ENCODE peak calls at places on chromosomes 11 and 22, in four cellular contexts. W is effector memory CD4-positive, alpha-beta T cell; F is body of pancreas; B is mesendoderm. Y is an unnamed sample. For H3K4me1, the result is how much of the 10 kb centered on the place peaks cover.

GRCh38 chr22:32325416-32325801 is 32.3 kb upstream of the RFPL3 start:
- DNase-seq in F (no peak), B (no peak), W (no peak), Y (no peak)

GRCh38 chr11:413120-414081 is 1.4 kb downstream of the SIGIRR start:
- DNase-seq in F (peak), W (no peak), B (no peak), Y (no peak)

GRCh38 chr11:122711831-122712378 is 56.4 kb downstream of the UBASH3B start:
- DNase-seq in F (no peak), B (peak), W (no peak), Y (no peak)

GRCh38 chr11:272195-272930 is 5.8 kb upstream of the NLRP6 start:
- DNase-seq in F (no peak), B (no peak), W (no peak), Y (no peak)

GRCh38 chr11:11034476-11034875 is 176.6 kb upstream of the ZBED5 start:
- DNase-seq in W (no peak), F (no peak), B (no peak), Y (no peak)

GRCh38 chr11:10150800-10151199 is 143.2 kb downstream of the SBF2 start:
- DNase-seq in B (no peak), F (no peak), W (no peak), Y (no peak)

GRCh38 chr22:27997538-27997937 is 78.5 kb upstream of the PITPNB start:
- DNase-seq in W (no peak), B (no peak), F (no peak), Y (no peak)

GRCh38 chr11:105456950-105457349 is 152.9 kb upstream of the GRIA4 start:
- DNase-seq in B (peak), F (no peak), W (no peak), Y (no peak)

GRCh38 chr11:69152748-69153446 is 2.8 kb upstream of the SMIM38 start:
- DNase-seq in B (peak), W (no peak), F (peak), Y (no peak)

DNA sequence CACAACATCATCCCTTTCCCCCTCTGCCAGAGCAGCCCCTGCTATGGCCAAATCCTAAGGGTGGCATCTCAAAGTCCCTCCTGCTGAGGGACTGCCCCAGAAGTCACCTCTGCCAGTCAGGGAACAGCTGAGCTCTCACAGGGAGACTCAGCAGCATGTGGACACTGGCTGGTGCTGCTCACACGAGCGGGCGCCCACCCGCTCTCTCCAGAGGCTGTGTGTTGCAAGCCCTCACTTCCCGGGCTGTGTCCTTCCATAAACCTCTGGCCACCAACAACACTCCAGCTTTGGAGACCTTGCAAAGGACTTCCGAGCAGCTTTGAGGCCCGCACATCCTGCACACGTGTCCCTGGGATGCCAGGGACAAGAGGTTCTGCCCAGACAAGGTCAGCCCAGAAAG is 2.8 kb downstream of the IGSF9B start:
- DNase-seq in F (no peak), B (no peak), W (no peak), Y (no peak)
- H3K4me1 ChIP-seq in F (under half), B (under half), W (under half), Y (under half)

GRCh38 chr11:68009391-68010000 is 631 bp upstream of the ALDH3B1 start:
- DNase-seq in F (peak), W (no peak), B (no peak), Y (peak)
- H3K4me3 ChIP-seq in F (no peak), W (no peak), B (no peak), Y (no peak)

GRCh38 chr11:33734441-33735165 is 1.6 kb downstream of the CD59 start:
- DNase-seq in B (no peak), F (peak), W (no peak), Y (no peak)

GRCh38 chr11:33735426-33736147 is 636 bp downstream of the CD59 start:
- DNase-seq in F (peak), B (peak), W (peak), Y (peak)

GRCh38 chr11:33733978-33734377 is 2.2 kb downstream of the CD59 start:
- DNase-seq in F (no peak), B (no peak), W (no peak), Y (no peak)

GRCh38 chr11:33736148-33736809 is at the start of gene CD59:
- DNase-seq in B (peak), W (peak), F (peak), Y (peak)

DNA sequence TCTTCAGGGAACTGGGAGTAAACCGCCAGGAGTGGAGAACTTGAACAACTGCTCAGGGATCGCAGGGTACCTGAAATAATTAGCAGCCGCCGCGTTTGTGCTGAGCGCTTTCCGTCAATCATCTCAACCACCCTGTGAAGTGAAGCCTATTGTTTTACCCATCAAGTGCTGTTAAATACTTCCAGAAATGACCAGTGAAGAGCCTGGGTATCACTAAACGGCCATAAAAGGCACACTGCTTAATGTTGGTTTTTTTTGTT is 1.1 kb downstream of the CD59 start:
- DNase-seq in B (no peak), W (no peak), F (peak), Y (no peak)
- H3K4me1 ChIP-seq in B (under half), W (under half), F (under half), Y (under half)

GRCh38 chr22:45006101-45006872 is 3.5 kb downstream of the PHF21B start:
- DNase-seq in W (no peak), B (peak), F (no peak), Y (no peak)
- H3K4me3 ChIP-seq in W (no peak), B (peak), F (no peak), Y (no peak)

GRCh38 chr11:47177229-47177845 is 658 bp upstream of the ARFGAP2 start:
- DNase-seq in F (peak), B (peak), W (peak), Y (peak)

GRCh38 chr11:47178737-47179654 is 2.3 kb upstream of the ARFGAP2 start:
- DNase-seq in W (no peak), B (no peak), F (no peak), Y (no peak)

GRCh38 chr11:47179655-47179991 is 2.9 kb upstream of the ARFGAP2 start:
- DNase-seq in F (peak), W (no peak), B (peak), Y (no peak)

GRCh38 chr11:47177846-47178245 is 1.2 kb upstream of the ARFGAP2 start:
- DNase-seq in W (no peak), F (no peak), B (no peak), Y (no peak)

DNA sequence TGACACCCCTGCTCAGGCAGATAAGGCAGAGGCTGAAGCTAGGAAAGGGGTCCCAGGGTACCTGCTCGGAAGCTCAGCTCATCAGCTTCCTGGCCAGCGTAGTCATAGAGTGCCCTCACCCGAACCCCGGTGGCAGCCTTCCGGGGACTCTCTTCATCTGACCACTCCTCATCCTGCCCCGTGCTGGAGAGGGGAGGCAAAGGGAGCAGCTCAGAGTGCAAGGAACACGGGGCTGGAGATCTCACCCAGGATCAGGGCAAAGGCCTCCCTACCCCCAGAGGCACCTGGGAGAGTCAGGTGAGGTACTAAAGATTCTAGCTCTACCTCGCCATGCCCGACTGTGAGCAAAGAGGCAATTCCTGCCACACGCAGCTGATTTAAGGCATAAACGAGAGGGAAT is 1.6 kb upstream of the ARFGAP2 start:
- DNase-seq in W (no peak), F (no peak), B (no peak), Y (no peak)
- H3K4me1 ChIP-seq in W (under half), F (under half), B (under half), Y (under half)

DNA sequence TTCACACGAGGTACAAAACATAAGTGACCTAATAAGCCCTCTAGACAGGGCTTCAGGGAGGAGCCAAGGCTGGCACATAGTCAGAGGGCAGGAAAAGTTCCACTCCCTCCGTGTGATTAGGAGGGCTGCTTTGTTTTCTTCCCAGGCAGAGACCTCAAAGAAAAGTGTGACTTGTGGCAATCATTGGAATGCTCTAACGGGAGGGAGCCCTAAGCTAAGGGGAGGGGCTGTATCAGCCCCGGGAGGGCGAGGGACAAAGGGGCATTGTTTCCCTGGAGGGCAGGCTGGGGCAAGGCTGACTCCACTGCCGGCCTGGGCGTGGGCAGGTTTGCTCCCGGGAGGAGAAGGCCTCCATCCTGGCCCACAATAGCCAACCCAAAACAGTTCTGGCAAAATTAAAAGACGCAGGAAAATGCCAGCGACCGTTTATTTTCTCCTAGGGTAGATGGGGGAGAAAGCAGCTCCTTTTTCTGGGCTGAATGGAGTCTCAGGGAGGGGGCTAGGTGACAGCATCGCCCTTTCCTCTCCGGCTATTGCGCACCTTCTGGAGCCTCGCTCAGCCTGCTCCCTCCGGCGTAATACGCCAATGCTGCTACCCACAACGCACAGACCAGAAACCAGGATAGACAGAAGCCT is 60.1 kb downstream of the ENDOD1 start:
- DNase-seq in B (peak), W (no peak), F (peak), Y (peak)
- H3K4me3 ChIP-seq in B (no peak), W (no peak), F (no peak), Y (no peak)

GRCh38 chr22:38973289-38974169 is 8.6 kb upstream of the APOBEC3B start:
- DNase-seq in F (no peak), W (peak), B (peak), Y (no peak)

GRCh38 chr22:38968801-38969200 is 11.4 kb downstream of the APOBEC3A start:
- DNase-seq in W (no peak), B (no peak), F (no peak), Y (no peak)

GRCh38 chr22:38970548-38970947 is 11.6 kb upstream of the APOBEC3B start:
- DNase-seq in F (no peak), B (no peak), W (no peak), Y (no peak)

GRCh38 chr22:38974170-38974825 is 7.8 kb upstream of the APOBEC3B start:
- DNase-seq in B (no peak), W (no peak), F (no peak), Y (no peak)

GRCh38 chr22:38971202-38971601 is 10.9 kb upstream of the APOBEC3B start:
- DNase-seq in B (no peak), W (no peak), F (no peak), Y (no peak)
- H3K4me1 ChIP-seq in B (under half), W (under half), F (under half), Y (under half)

GRCh38 chr11:125588505-125588904 is 4.1 kb upstream of the STT3A start:
- DNase-seq in W (no peak), F (no peak), B (no peak), Y (no peak)

GRCh38 chr11:125593113-125593761 is 585 bp downstream of the STT3A start:
- DNase-seq in F (peak), B (no peak), W (no peak), Y (no peak)

GRCh38 chr11:125592305-125593112 is at the start of gene STT3A:
- DNase-seq in F (peak), B (peak), W (peak), Y (peak)

GRCh38 chr11:125594958-125595357 is 2.3 kb downstream of the STT3A start:
- DNase-seq in B (no peak), W (no peak), F (no peak), Y (no peak)

GRCh38 chr11:125591659-125592304 is 870 bp upstream of the STT3A start:
- DNase-seq in W (no peak), B (no peak), F (peak), Y (peak)
- H3K4me3 ChIP-seq in W (peak), B (peak), F (peak), Y (peak)

GRCh38 chr11:73047773-73048371 is 94.2 kb downstream of the FCHSD2 start:
- DNase-seq in W (no peak), F (no peak), B (no peak), Y (no peak)
- H3K4me1 ChIP-seq in W (under half), F (under half), B (under half), Y (under half)